ENCODE peak calls at places on chromosomes 3 and 15, in eight cellular contexts. O, T, S, K, W, F, D and E are unnamed samples.

GRCh38 chr3:16064660-16065414 is 109.6 kb upstream of the GALNT15 start:
- DNase-seq in F (no peak), W (no peak), O (peak; percentile 86), D (peak; percentile 97), T (no peak), K (peak; percentile 95), S (peak; percentile 9), E (peak; percentile 97)

GRCh38 chr15:81108427-81108826 is 25.6 kb upstream of the CFAP161 start:
- DNase-seq in O (peak; percentile 26), D (peak; percentile 29), K (no peak), S (no peak), T (no peak), F (no peak), W (no peak), E (no peak)

GRCh38 chr3:194522579-194523046 is 35.8 kb upstream of the ATP13A3 start:
- DNase-seq in T (no peak), O (peak; percentile 63), D (peak; percentile 75), F (no peak), S (no peak), W (no peak), K (peak; percentile 28), E (peak; percentile 30)

GRCh38 chr3:197540961-197541377 is 14.8 kb downstream of the BDH1 start:
- DNase-seq in S (no peak), T (no peak), F (no peak), D (no peak), W (peak; percentile 74), K (no peak), O (no peak), E (no peak)

GRCh38 chr3:33111581-33111980 is 2.2 kb upstream of the CRTAP start:
- DNase-seq in F (no peak), S (no peak), W (no peak), O (no peak), K (no peak), T (no peak), D (no peak), E (no peak)

GRCh38 chr3:197784019-197784585 is 7.0 kb upstream of the LRCH3 start:
- DNase-seq in T (no peak), W (no peak), D (no peak), O (no peak), F (no peak), S (no peak), K (no peak), E (no peak)

GRCh38 chr15:71228403-71228802 is 113.1 kb downstream of the THSD4 start:
- DNase-seq in F (no peak), W (peak; percentile 41), D (no peak), T (no peak), S (no peak), K (no peak), O (no peak), E (peak; percentile 59)

GRCh38 chr15:69823223-69823907 is 274.4 kb downstream of the TLE3 start:
- DNase-seq in W (no peak), S (no peak), K (peak; percentile 14), O (peak; percentile 17), D (peak; percentile 23), T (no peak), F (no peak), E (peak; percentile 20)

GRCh38 chr15:41161736-41162135 is 45.7 kb upstream of the INO80 start:
- DNase-seq in D (no peak), O (peak; percentile 26), K (peak; percentile 28), W (no peak), F (no peak), T (no peak), S (no peak), E (no peak)